ENCODE peak calls at places on chromosome 7, in eight cellular contexts. H is stomach, G is fibroblast of lung, Z is NCI-H774, L is nephron progenitor cell, T is AG10803, W is NCI-H748 treated with DMSO at 0.1 percent for 48 hours, Q is GM03348. X is an unnamed sample.

GRCh38 chr7:43491984-43492383 is 90.9 kb upstream of the STK17A start:
- DNase-seq in H (no peak), W (no peak), Q (peak; percentile 73), G (peak; percentile 71), T (peak; percentile 67), L (no peak), Z (no peak), X (no peak)

GRCh38 chr7:50628469-50629084 is 63.4 kb upstream of the DDC start:
- DNase-seq in W (no peak), G (no peak), H (no peak), Z (no peak), L (no peak), Q (no peak), T (no peak), X (no peak)

GRCh38 chr7:151793531-151793935 is 83.4 kb downstream of the PRKAG2 start:
- DNase-seq in W (no peak), Q (no peak), G (no peak), L (no peak), Z (no peak), T (peak; percentile 25), H (peak; percentile 82), X (no peak)

GRCh38 chr7:33093266-33093665 is 15.9 kb downstream of the RP9 start:
- DNase-seq in H (no peak), Q (no peak), Z (no peak), W (no peak), G (no peak), L (no peak), T (no peak), X (no peak)

GRCh38 chr7:29564455-29565185 is 985 bp downstream of the PRR15 start:
- DNase-seq in L (peak; percentile 70), H (peak; percentile 81), G (peak; percentile 36), W (peak; percentile 61), T (peak; percentile 45), Q (peak; percentile 94), Z (no peak), X (no peak)

GRCh38 chr7:112437038-112437437 is 13.2 kb upstream of the IFRD1 start:
- DNase-seq in Z (no peak), L (no peak), H (no peak), T (peak; percentile 31), W (no peak), Q (no peak), G (no peak), X (no peak)

GRCh38 chr7:51217804-51218203 is 98.8 kb downstream of the COBL start:
- DNase-seq in H (no peak), Q (no peak), G (no peak), W (no peak), Z (no peak), T (no peak), L (no peak), X (no peak)

GRCh38 chr7:13241416-13241815 is 554.0 kb downstream of the ARL4A start:
- DNase-seq in T (no peak), Z (no peak), L (no peak), H (no peak), W (no peak), Q (no peak), G (no peak), X (no peak)

GRCh38 chr7:1407883-1408282 is 51.4 kb downstream of the MICALL2 start:
- DNase-seq in W (no peak), L (no peak), T (no peak), G (no peak), Z (no peak), H (no peak), Q (no peak), X (no peak)

GRCh38 chr7:28103984-28104628 is 76.5 kb downstream of the JAZF1 start:
- DNase-seq in G (no peak), Z (no peak), T (no peak), W (no peak), H (peak; percentile 36), Q (no peak), L (no peak), X (peak; percentile 45)

GRCh38 chr7:139334399-139335150 is 6.6 kb upstream of the FMC1 start:
- DNase-seq in T (no peak), L (no peak), W (no peak), H (no peak), G (no peak), Z (no peak), Q (no peak), X (no peak)

GRCh38 chr7:30660331-30661255 is 21.7 kb downstream of the CRHR2 start:
- DNase-seq in H (no peak), T (no peak), Z (peak; percentile 66), G (no peak), Q (no peak), L (no peak), W (no peak), X (peak; percentile 68)

GRCh38 chr7:99102809-99103690 is 40.9 kb downstream of the SMURF1 start:
- DNase-seq in H (no peak), Q (peak; percentile 43), Z (no peak), W (no peak), L (no peak), T (peak; percentile 65), G (peak; percentile 81), X (no peak)

GRCh38 chr7:123633553-123633952 is 22.1 kb upstream of the LMOD2 start:
- DNase-seq in T (peak; percentile 80), L (no peak), H (no peak), Z (no peak), G (peak; percentile 60), Q (peak; percentile 58), W (no peak), X (no peak)

GRCh38 chr7:151616443-151617213 is 96.9 kb upstream of the RHEB start:
- DNase-seq in T (no peak), L (no peak), G (no peak), Q (no peak), H (peak; percentile 52), W (no peak), Z (no peak), X (no peak)

GRCh38 chr7:100516135-100516812 is 22.7 kb upstream of the AGFG2 start:
- DNase-seq in H (peak; percentile 30), G (peak; percentile 95), W (no peak), Q (peak; percentile 87), L (no peak), Z (no peak), T (peak; percentile 98), X (no peak)

GRCh38 chr7:151776876-151777510 is 99.9 kb downstream of the PRKAG2 start:
- DNase-seq in W (no peak), G (no peak), T (no peak), H (no peak), Q (no peak), L (no peak), Z (no peak), X (no peak)

GRCh38 chr7:94559972-94560371 is 50.4 kb downstream of the CASD1 start:
- DNase-seq in Q (no peak), Z (no peak), W (no peak), H (no peak), G (no peak), L (no peak), T (no peak), X (no peak)

GRCh38 chr7:13742126-13742525 is 247.3 kb downstream of the ETV1 start:
- DNase-seq in L (no peak), W (no peak), T (peak; percentile 92), Q (peak; percentile 71), G (peak; percentile 35), Z (no peak), H (no peak), X (no peak)

GRCh38 chr7:28980504-28981281 is 22.6 kb upstream of the TRIL start:
- DNase-seq in T (no peak), Q (no peak), G (no peak), Z (no peak), W (no peak), L (no peak), H (no peak), X (no peak)

GRCh38 chr7:3673524-3673923 is 372.5 kb downstream of the SDK1 start:
- DNase-seq in Q (no peak), T (no peak), H (peak; percentile 59), G (peak; percentile 32), L (peak; percentile 42), Z (no peak), W (peak; percentile 38), X (peak; percentile 19)

GRCh38 chr7:121032645-121033460 is 44.3 kb downstream of the CPED1 start:
- DNase-seq in G (peak; percentile 22), L (no peak), T (peak; percentile 25), W (no peak), Z (no peak), H (no peak), Q (no peak), X (no peak)

GRCh38 chr7:1160665-1161010 is 642 bp upstream of the ZFAND2A start:
- DNase-seq in G (no peak), T (peak; percentile 40), L (no peak), Q (peak; percentile 49), Z (no peak), H (no peak), W (no peak), X (no peak)

GRCh38 chr7:1248077-1248458 is 15.4 kb downstream of the UNCX start:
- DNase-seq in T (no peak), H (no peak), Q (no peak), W (no peak), G (no peak), L (no peak), Z (no peak), X (no peak)

GRCh38 chr7:106102387-106102966 is 9.6 kb downstream of the SYPL1 start:
- DNase-seq in G (no peak), H (no peak), W (no peak), Q (no peak), T (no peak), Z (no peak), L (no peak), X (no peak)

GRCh38 chr7:66657798-66658197 is 29.1 kb downstream of the KCTD7 start:
- DNase-seq in W (no peak), Q (no peak), Z (no peak), G (no peak), L (no peak), H (no peak), T (no peak), X (no peak)

GRCh38 chr7:105759670-105760548 is 116.5 kb downstream of the ATXN7L1 start:
- DNase-seq in H (peak; percentile 49), Z (peak; percentile 14), W (peak; percentile 7), Q (peak; percentile 64), L (peak; percentile 24), T (peak; percentile 73), G (peak; percentile 81), X (no peak)

X was measured in SHP77 treated with DMSO at 0.1 percent for 48 hours.